ENCODE peak calls at places on chromosomes 6 and 20, in four cellular contexts. B, K, Q and C are unnamed samples.

GRCh38 chr6:114342826-114343781 is at the start of gene HS3ST5:
- DNase-seq in B (peak; percentile 6), K (peak; percentile 30), Q (peak; percentile 12), C (no peak)

GRCh38 chr20:1441133-1441532 is 25.5 kb downstream of the NSFL1C start:
- DNase-seq in B (no peak), Q (no peak), K (no peak), C (no peak)

GRCh38 chr6:145749632-145750031 is 14.3 kb upstream of the EPM2A start:
- DNase-seq in K (no peak), B (no peak), Q (no peak), C (no peak)

GRCh38 chr6:91082311-91082803 is 495.5 kb upstream of the MAP3K7 start:
- DNase-seq in Q (no peak), B (no peak), K (no peak), C (no peak)

GRCh38 chr6:118228856-118229255 is 319.2 kb upstream of the PLN start:
- DNase-seq in B (no peak), K (no peak), Q (no peak), C (no peak)

GRCh38 chr6:74733830-74734591 is 471.8 kb downstream of the COL12A1 start:
- DNase-seq in Q (no peak), K (no peak), B (no peak), C (no peak)

GRCh38 chr20:58150772-58151171 is 77.7 kb downstream of the ANKRD60 start:
- DNase-seq in B (no peak), Q (no peak), K (no peak), C (no peak)

GRCh38 chr20:3797592-3798404 is 1.7 kb downstream of the CDC25B start:
- DNase-seq in K (peak; percentile 23), Q (no peak), B (no peak), C (no peak)

GRCh38 chr6:36984581-36985383 is 1.2 kb downstream of the MTCH1 start:
- DNase-seq in B (peak; percentile 19), K (peak; percentile 81), Q (peak; percentile 77), C (no peak)

GRCh38 chr6:83884523-83884922 is 25.0 kb downstream of the CYB5R4 start:
- DNase-seq in B (peak; percentile 42), K (no peak), Q (no peak), C (no peak)

GRCh38 chr20:44187054-44187762 is at the start of gene JPH2:
- DNase-seq in K (peak; percentile 88), B (no peak), Q (peak; percentile 84), C (peak; percentile 95)

DNA sequence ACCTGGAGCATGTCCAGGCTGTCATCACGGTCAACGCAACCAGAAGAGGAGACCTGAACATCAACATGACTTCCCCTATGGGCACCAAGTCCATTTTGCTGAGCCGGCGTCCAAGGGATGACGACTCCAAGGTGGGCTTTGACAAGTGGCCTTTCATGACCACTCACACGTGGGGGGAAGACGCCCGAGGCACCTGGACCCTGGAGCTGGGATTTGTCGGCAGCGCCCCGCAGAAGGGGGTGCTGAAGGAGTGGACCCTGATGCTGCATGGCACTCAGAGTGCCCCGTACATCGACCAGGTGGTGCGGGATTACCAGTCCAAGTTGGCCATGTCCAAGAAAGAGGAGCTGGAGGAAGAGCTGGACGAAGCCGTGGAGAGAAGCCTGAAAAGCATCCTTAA is 49.5 kb downstream of the BFSP1 start:
- DNase-seq in K (no peak), Q (no peak), B (no peak), C (no peak)
- H3K4me3 ChIP-seq in K (no peak overlapping the region), Q (no peak overlapping the region), B (no peak overlapping the region), C (no peak overlapping the region)

GRCh38 chr6:4912559-4912958 is 91.3 kb downstream of the RPP40 start:
- DNase-seq in K (no peak), Q (no peak), B (no peak), C (no peak)
- TF ChIP-seq CTCF in K (no peak), Q (no peak), B (no peak), C (no peak)

GRCh38 chr6:42407379-42407778 is 44.3 kb downstream of the TRERF1 start:
- DNase-seq in Q (no peak), K (no peak), B (no peak), C (no peak)
- H3K27ac ChIP-seq in Q (peak overlapping the region; percentile 37), K (peak overlapping the region; percentile 55), B (peak overlapping the region; percentile 34), C (no peak overlapping the region)

GRCh38 chr20:40962733-40963504 is 65.7 kb upstream of the TOP1 start:
- DNase-seq in B (peak; percentile 51), Q (peak; percentile 65), K (peak; percentile 60), C (peak; percentile 82)
- H3K4me3 ChIP-seq in B (peak overlapping the region; percentile 32), Q (no peak overlapping the region), K (no peak overlapping the region), C (no peak overlapping the region)

GRCh38 chr6:9583946-9584345 is 830.9 kb downstream of the TFAP2A start:
- DNase-seq in K (no peak), Q (no peak), B (no peak), C (no peak)
- TF ChIP-seq CTCF in K (no peak), Q (no peak), B (no peak), C (no peak)

GRCh38 chr6:151704383-151704782 is 103.1 kb upstream of the ESR1 start:
- DNase-seq in Q (no peak), B (no peak), K (no peak), C (no peak)
- H3K27ac ChIP-seq in Q (no peak overlapping the region), B (no peak overlapping the region), K (no peak overlapping the region), C (no peak overlapping the region)